ENCODE peak calls at places on chromosomes 1 and 21, in four cellular contexts. One of them, this sample, is unnamed.

GRCh38 chr1:173347276-173347675 is 129.9 kb upstream of the PRDX6 start:
- DNase-seq in K562: no peak
- DNase-seq in stimulated activated CD8-positive, alpha-beta memory T cell treated with anti-CD3 and anti-CD28 coated beads, Interleukin-12 subunit alpha, Interleukin-12 subunit beta, amount 100 ng/mL, for 1 hour: no peak
- DNase-seq in cardiac muscle cell: no peak
- DNase-seq in this sample: no peak

GRCh38 chr1:5720936-5721335 is 271.3 kb downstream of the NPHP4 start:
- DNase-seq in K562: no peak
- DNase-seq in stimulated activated CD8-positive, alpha-beta memory T cell treated with anti-CD3 and anti-CD28 coated beads, Interleukin-12 subunit alpha, Interleukin-12 subunit beta, amount 100 ng/mL, for 1 hour: no peak
- DNase-seq in cardiac muscle cell: no peak
- DNase-seq in this sample: no peak

GRCh38 chr1:32878183-32878582 is 7.5 kb upstream of the FNDC5 start:
- DNase-seq in K562: no peak
- DNase-seq in stimulated activated CD8-positive, alpha-beta memory T cell treated with anti-CD3 and anti-CD28 coated beads, Interleukin-12 subunit alpha, Interleukin-12 subunit beta, amount 100 ng/mL, for 1 hour: no peak
- DNase-seq in cardiac muscle cell: no peak
- DNase-seq in this sample: no peak

GRCh38 chr1:160560045-160560724 is 19.1 kb downstream of the CD84 start:
- DNase-seq in K562: no peak
- DNase-seq in stimulated activated CD8-positive, alpha-beta memory T cell treated with anti-CD3 and anti-CD28 coated beads, Interleukin-12 subunit alpha, Interleukin-12 subunit beta, amount 100 ng/mL, for 1 hour: no peak
- DNase-seq in cardiac muscle cell: no peak
- DNase-seq in this sample: no peak

GRCh38 chr1:55727010-55727409 is 511.8 kb upstream of the USP24 start:
- DNase-seq in K562: no peak
- DNase-seq in stimulated activated CD8-positive, alpha-beta memory T cell treated with anti-CD3 and anti-CD28 coated beads, Interleukin-12 subunit alpha, Interleukin-12 subunit beta, amount 100 ng/mL, for 1 hour: no peak
- DNase-seq in cardiac muscle cell: no peak
- DNase-seq in this sample: peak

GRCh38 chr1:30700528-30701265 is 22.7 kb downstream of the MATN1 start:
- DNase-seq in K562: no peak
- DNase-seq in stimulated activated CD8-positive, alpha-beta memory T cell treated with anti-CD3 and anti-CD28 coated beads, Interleukin-12 subunit alpha, Interleukin-12 subunit beta, amount 100 ng/mL, for 1 hour: no peak
- DNase-seq in cardiac muscle cell: no peak
- DNase-seq in this sample: no peak

GRCh38 chr1:167454929-167455785 is 63.2 kb downstream of the CD247 start:
- DNase-seq in K562: peak
- DNase-seq in stimulated activated CD8-positive, alpha-beta memory T cell treated with anti-CD3 and anti-CD28 coated beads, Interleukin-12 subunit alpha, Interleukin-12 subunit beta, amount 100 ng/mL, for 1 hour: peak
- DNase-seq in cardiac muscle cell: peak
- DNase-seq in this sample: peak

GRCh38 chr1:231236938-231237337 is 4.1 kb upstream of the GNPAT start:
- DNase-seq in K562: no peak
- DNase-seq in stimulated activated CD8-positive, alpha-beta memory T cell treated with anti-CD3 and anti-CD28 coated beads, Interleukin-12 subunit alpha, Interleukin-12 subunit beta, amount 100 ng/mL, for 1 hour: no peak
- DNase-seq in cardiac muscle cell: no peak
- DNase-seq in this sample: no peak

GRCh38 chr1:204651843-204652421 is 33.6 kb downstream of the LRRN2 start:
- DNase-seq in K562: no peak
- DNase-seq in stimulated activated CD8-positive, alpha-beta memory T cell treated with anti-CD3 and anti-CD28 coated beads, Interleukin-12 subunit alpha, Interleukin-12 subunit beta, amount 100 ng/mL, for 1 hour: no peak
- DNase-seq in cardiac muscle cell: no peak
- DNase-seq in this sample: no peak

GRCh38 chr1:97137862-97138514 is 416.4 kb downstream of the PTBP2 start:
- DNase-seq in K562: no peak
- DNase-seq in stimulated activated CD8-positive, alpha-beta memory T cell treated with anti-CD3 and anti-CD28 coated beads, Interleukin-12 subunit alpha, Interleukin-12 subunit beta, amount 100 ng/mL, for 1 hour: no peak
- DNase-seq in cardiac muscle cell: peak
- DNase-seq in this sample: peak

GRCh38 chr21:27062441-27062840 is 95.6 kb upstream of the ADAMTS5 start:
- DNase-seq in K562: no peak
- DNase-seq in stimulated activated CD8-positive, alpha-beta memory T cell treated with anti-CD3 and anti-CD28 coated beads, Interleukin-12 subunit alpha, Interleukin-12 subunit beta, amount 100 ng/mL, for 1 hour: no peak
- DNase-seq in cardiac muscle cell: no peak
- DNase-seq in this sample: no peak

GRCh38 chr1:38296047-38296446 is 249.5 kb upstream of the POU3F1 start:
- DNase-seq in K562: no peak
- DNase-seq in stimulated activated CD8-positive, alpha-beta memory T cell treated with anti-CD3 and anti-CD28 coated beads, Interleukin-12 subunit alpha, Interleukin-12 subunit beta, amount 100 ng/mL, for 1 hour: no peak
- DNase-seq in cardiac muscle cell: no peak
- DNase-seq in this sample: no peak

GRCh38 chr1:15255582-15256149 is 8.6 kb downstream of the FHAD1 start:
- DNase-seq in K562: no peak
- DNase-seq in stimulated activated CD8-positive, alpha-beta memory T cell treated with anti-CD3 and anti-CD28 coated beads, Interleukin-12 subunit alpha, Interleukin-12 subunit beta, amount 100 ng/mL, for 1 hour: no peak
- DNase-seq in cardiac muscle cell: no peak
- DNase-seq in this sample: no peak